ENCODE peak calls at places on chromosomes 5 and 9, in four cellular contexts. E, I, S and H are unnamed samples.
A peak's percentile ranks its signal among the peaks of the same experiment; 100 is the strongest.

GRCh38 chr9:133943036-133943780 is 48.9 kb downstream of the VAV2 start:
- DNase-seq in E (no peak), I (no peak), S (no peak), H (no peak)

GRCh38 chr9:133160742-133161541 is 2.8 kb downstream of the GBGT1 start:
- DNase-seq in E (peak; percentile 65), I (peak; percentile 82), S (no peak), H (peak; percentile 68)

GRCh38 chr5:125719681-125720676 is 703.2 kb upstream of the GRAMD2B start:
- DNase-seq in E (no peak), I (no peak), S (peak; percentile 11), H (no peak)

GRCh38 chr9:91515074-91515687 is 91.5 kb upstream of the NFIL3 start:
- DNase-seq in E (peak; percentile 87), I (peak; percentile 46), S (peak; percentile 72), H (no peak)

GRCh38 chr5:37886207-37886905 is 46.5 kb upstream of the GDNF start:
- DNase-seq in E (no peak), I (no peak), S (no peak), H (no peak)

GRCh38 chr9:121945849-121946248 is 147.3 kb downstream of the TTLL11 start:
- DNase-seq in E (peak; percentile 85), I (no peak), S (no peak), H (peak; percentile 42)

GRCh38 chr9:6960777-6961176 is 203.0 kb downstream of the KDM4C start:
- DNase-seq in E (no peak), I (no peak), S (no peak), H (no peak)

GRCh38 chr5:14035859-14036440 is 91.5 kb upstream of the DNAH5 start:
- DNase-seq in E (peak; percentile 100), I (peak; percentile 32), S (peak; percentile 20), H (no peak)

GRCh38 chr9:31908891-31909480 is 475.5 kb upstream of the ACO1 start:
- DNase-seq in E (no peak), I (no peak), S (no peak), H (no peak)

GRCh38 chr9:34898846-34899245 is 59.2 kb upstream of the PHF24 start:
- DNase-seq in E (no peak), I (no peak), S (peak; percentile 82), H (no peak)

GRCh38 chr9:27856054-27856453 is 282.8 kb upstream of the C9orf72 start:
- DNase-seq in E (no peak), I (no peak), S (no peak), H (no peak)

GRCh38 chr9:110815361-110815760 is 146.8 kb downstream of the MUSK start:
- DNase-seq in E (no peak), I (no peak), S (no peak), H (no peak)

GRCh38 chr5:32562841-32563240 is 22.5 kb upstream of the SUB1 start:
- DNase-seq in E (no peak), I (no peak), S (no peak), H (no peak)

GRCh38 chr5:124276166-124276565 is 470.3 kb downstream of the ZNF608 start:
- DNase-seq in E (no peak), I (no peak), S (no peak), H (no peak)

GRCh38 chr5:65446682-65447081 is 35.0 kb downstream of the ADAMTS6 start:
- DNase-seq in E (no peak), I (no peak), S (no peak), H (no peak)

GRCh38 chr9:72256912-72257311 is 107.7 kb downstream of the GDA start:
- DNase-seq in E (no peak), I (no peak), S (no peak), H (no peak)

GRCh38 chr9:127968717-127969383 is 11.9 kb downstream of the EEIG1 start:
- DNase-seq in E (peak; percentile 88), I (no peak), S (peak; percentile 81), H (no peak)

GRCh38 chr9:124617477-124618141 is 110.4 kb upstream of the NR5A1 start:
- DNase-seq in E (peak; percentile 83), I (peak; percentile 79), S (peak; percentile 77), H (peak; percentile 76)

GRCh38 chr5:58999804-59000595 is 417.1 kb downstream of the RAB3C start:
- DNase-seq in E (no peak), I (no peak), S (peak; percentile 92), H (no peak)

GRCh38 chr5:24401767-24402166 is 243.0 kb downstream of the CDH10 start:
- DNase-seq in E (no peak), I (no peak), S (no peak), H (no peak)

GRCh38 chr5:174723979-174724483 is 351 bp upstream of the MSX2 start:
- DNase-seq in E (no peak), I (no peak), S (no peak), H (no peak)

GRCh38 chr5:17190242-17190778 is 27.1 kb upstream of the BASP1 start:
- DNase-seq in E (peak; percentile 78), I (peak; percentile 33), S (peak; percentile 11), H (peak; percentile 50)

GRCh38 chr9:13719981-13720380 is 440.5 kb upstream of the MPDZ start:
- DNase-seq in E (peak; percentile 82), I (no peak), S (no peak), H (no peak)

GRCh38 chr5:69312459-69313160 is 20.0 kb downstream of the CCDC125 start:
- DNase-seq in E (no peak), I (no peak), S (no peak), H (no peak)

GRCh38 chr5:120954255-120954654 is 490.2 kb downstream of the PRR16 start:
- DNase-seq in E (no peak), I (no peak), S (no peak), H (no peak)

GRCh38 chr5:125492977-125493376 is 746.5 kb upstream of the ZNF608 start:
- DNase-seq in E (no peak), I (no peak), S (no peak), H (no peak)

GRCh38 chr5:103120607-103121200 is 603 bp downstream of the PPIP5K2 start:
- DNase-seq in E (peak; percentile 43), I (no peak), S (no peak), H (peak; percentile 38)

GRCh38 chr5:71770381-71770780 is 51.3 kb downstream of the CARTPT start:
- DNase-seq in E (no peak), I (no peak), S (no peak), H (no peak)

GRCh38 chr5:93925321-93925720 is 183.9 kb upstream of the POU5F2 start:
- DNase-seq in E (peak; percentile 4), I (no peak), S (no peak), H (no peak)

GRCh38 chr9:16976427-16976826 is 106.0 kb upstream of the BNC2 start:
- DNase-seq in E (no peak), I (no peak), S (no peak), H (no peak)

GRCh38 chr5:55915783-55916182 is 64.6 kb downstream of the IL31RA start:
- DNase-seq in E (no peak), I (no peak), S (no peak), H (no peak)

GRCh38 chr5:64637837-64638443 is 52.4 kb upstream of the SHISAL2B start:
- DNase-seq in E (peak; percentile 8), I (peak; percentile 8), S (no peak), H (no peak)

GRCh38 chr5:41161271-41161670 is 52.1 kb downstream of the C6 start:
- DNase-seq in E (peak; percentile 36), I (no peak), S (no peak), H (no peak)

GRCh38 chr5:53991942-53992341 is 318.4 kb downstream of the ARL15 start:
- DNase-seq in E (peak; percentile 40), I (no peak), S (no peak), H (no peak)

GRCh38 chr9:134376386-134377142 is 50.3 kb downstream of the RXRA start:
- DNase-seq in E (no peak), I (no peak), S (no peak), H (no peak)

GRCh38 chr9:131214931-131215330 is 61.4 kb downstream of the FAM78A start:
- DNase-seq in E (no peak), I (no peak), S (no peak), H (no peak)

GRCh38 chr9:123391233-123391632 is 35.2 kb downstream of the CRB2 start:
- DNase-seq in E (no peak), I (no peak), S (no peak), H (no peak)

GRCh38 chr5:76604838-76605237 is 18.4 kb downstream of the F2RL2 start:
- DNase-seq in E (peak; percentile 33), I (no peak), S (no peak), H (no peak)

GRCh38 chr5:35853652-35854051 is 3.0 kb upstream of the IL7R start:
- DNase-seq in E (no peak), I (no peak), S (no peak), H (no peak)